ENCODE peak calls at places on chromosomes 7 and 10, in eight cellular contexts. One of them, this sample, is unnamed.

GRCh38 chr7:80263821-80264220 is 129.2 kb downstream of the GNAI1 start:
- DNase-seq in naive thymus-derived CD4-positive, alpha-beta T cell: no peak
- DNase-seq in pancreas: no peak
- DNase-seq in PC-3: no peak
- DNase-seq in GM23338: no peak
- DNase-seq in IMR-90: no peak
- DNase-seq in brain microvascular endothelial cell: no peak
- DNase-seq in sigmoid colon: no peak
- DNase-seq in this sample: no peak

GRCh38 chr7:128883622-128884549 is 21.2 kb downstream of the ATP6V1F start:
- DNase-seq in PC-3: peak
- DNase-seq in naive thymus-derived CD4-positive, alpha-beta T cell: peak
- DNase-seq in IMR-90: peak
- DNase-seq in sigmoid colon: peak
- DNase-seq in pancreas: peak
- DNase-seq in GM23338: peak
- DNase-seq in brain microvascular endothelial cell: peak
- DNase-seq in this sample: peak

GRCh38 chr10:59606551-59606961 is 103.1 kb downstream of the SLC16A9 start:
- DNase-seq in sigmoid colon: no peak
- DNase-seq in pancreas: no peak
- DNase-seq in GM23338: no peak
- DNase-seq in brain microvascular endothelial cell: peak
- DNase-seq in IMR-90: peak
- DNase-seq in PC-3: peak
- DNase-seq in naive thymus-derived CD4-positive, alpha-beta T cell: no peak
- DNase-seq in this sample: no peak

GRCh38 chr7:157585113-157585861 is 248.5 kb downstream of the DNAJB6 start:
- DNase-seq in GM23338: no peak
- DNase-seq in sigmoid colon: no peak
- DNase-seq in PC-3: no peak
- DNase-seq in brain microvascular endothelial cell: no peak
- DNase-seq in naive thymus-derived CD4-positive, alpha-beta T cell: no peak
- DNase-seq in IMR-90: no peak
- DNase-seq in pancreas: no peak
- DNase-seq in this sample: no peak

GRCh38 chr7:31073486-31074383 is 21.6 kb downstream of the ADCYAP1R1 start:
- DNase-seq in naive thymus-derived CD4-positive, alpha-beta T cell: no peak
- DNase-seq in brain microvascular endothelial cell: peak
- DNase-seq in GM23338: no peak
- DNase-seq in pancreas: no peak
- DNase-seq in sigmoid colon: peak
- DNase-seq in PC-3: peak
- DNase-seq in IMR-90: no peak
- DNase-seq in this sample: no peak

GRCh38 chr7:960269-960871 is 5.9 kb upstream of the ADAP1 start:
- DNase-seq in IMR-90: no peak
- DNase-seq in pancreas: no peak
- DNase-seq in PC-3: no peak
- DNase-seq in sigmoid colon: peak
- DNase-seq in GM23338: no peak
- DNase-seq in naive thymus-derived CD4-positive, alpha-beta T cell: no peak
- DNase-seq in brain microvascular endothelial cell: no peak
- DNase-seq in this sample: no peak

GRCh38 chr7:70568674-70569334 is 563.1 kb upstream of the GALNT17 start:
- DNase-seq in pancreas: peak
- DNase-seq in GM23338: no peak
- DNase-seq in sigmoid colon: no peak
- DNase-seq in brain microvascular endothelial cell: no peak
- DNase-seq in IMR-90: no peak
- DNase-seq in naive thymus-derived CD4-positive, alpha-beta T cell: no peak
- DNase-seq in PC-3: no peak
- DNase-seq in this sample: no peak

GRCh38 chr10:106636781-106637491 is 527.6 kb downstream of the SORCS1 start:
- DNase-seq in PC-3: no peak
- DNase-seq in GM23338: no peak
- DNase-seq in sigmoid colon: no peak
- DNase-seq in naive thymus-derived CD4-positive, alpha-beta T cell: no peak
- DNase-seq in IMR-90: no peak
- DNase-seq in pancreas: no peak
- DNase-seq in brain microvascular endothelial cell: no peak
- DNase-seq in this sample: no peak

GRCh38 chr7:94274828-94275227 is 119.9 kb upstream of the COL1A2 start:
- DNase-seq in naive thymus-derived CD4-positive, alpha-beta T cell: no peak
- DNase-seq in IMR-90: no peak
- DNase-seq in brain microvascular endothelial cell: no peak
- DNase-seq in PC-3: no peak
- DNase-seq in sigmoid colon: no peak
- DNase-seq in pancreas: no peak
- DNase-seq in GM23338: no peak
- DNase-seq in this sample: no peak

GRCh38 chr7:27160546-27161213 is 4.2 kb upstream of the HOXA7 start:
- DNase-seq in PC-3: peak
- DNase-seq in IMR-90: peak
- DNase-seq in naive thymus-derived CD4-positive, alpha-beta T cell: peak
- DNase-seq in brain microvascular endothelial cell: peak
- DNase-seq in GM23338: peak
- DNase-seq in pancreas: peak
- DNase-seq in sigmoid colon: peak
- DNase-seq in this sample: peak

GRCh38 chr7:27161214-27161720 is 4.1 kb downstream of the HOXA9 start:
- DNase-seq in brain microvascular endothelial cell: no peak
- DNase-seq in naive thymus-derived CD4-positive, alpha-beta T cell: no peak
- DNase-seq in PC-3: no peak
- DNase-seq in pancreas: no peak
- DNase-seq in GM23338: no peak
- DNase-seq in sigmoid colon: peak
- DNase-seq in IMR-90: no peak
- DNase-seq in this sample: peak

GRCh38 chr7:27159278-27160146 is 3.0 kb upstream of the HOXA7 start:
- DNase-seq in IMR-90: no peak
- DNase-seq in pancreas: no peak
- DNase-seq in PC-3: peak
- DNase-seq in sigmoid colon: peak
- DNase-seq in GM23338: no peak
- DNase-seq in brain microvascular endothelial cell: no peak
- DNase-seq in naive thymus-derived CD4-positive, alpha-beta T cell: no peak
- DNase-seq in this sample: no peak

GRCh38 chr7:27158436-27159277 is 2.2 kb upstream of the HOXA7 start:
- DNase-seq in pancreas: no peak
- DNase-seq in IMR-90: no peak
- DNase-seq in brain microvascular endothelial cell: no peak
- DNase-seq in naive thymus-derived CD4-positive, alpha-beta T cell: no peak
- DNase-seq in PC-3: peak
- DNase-seq in sigmoid colon: peak
- DNase-seq in GM23338: peak
- DNase-seq in this sample: no peak

DNA sequence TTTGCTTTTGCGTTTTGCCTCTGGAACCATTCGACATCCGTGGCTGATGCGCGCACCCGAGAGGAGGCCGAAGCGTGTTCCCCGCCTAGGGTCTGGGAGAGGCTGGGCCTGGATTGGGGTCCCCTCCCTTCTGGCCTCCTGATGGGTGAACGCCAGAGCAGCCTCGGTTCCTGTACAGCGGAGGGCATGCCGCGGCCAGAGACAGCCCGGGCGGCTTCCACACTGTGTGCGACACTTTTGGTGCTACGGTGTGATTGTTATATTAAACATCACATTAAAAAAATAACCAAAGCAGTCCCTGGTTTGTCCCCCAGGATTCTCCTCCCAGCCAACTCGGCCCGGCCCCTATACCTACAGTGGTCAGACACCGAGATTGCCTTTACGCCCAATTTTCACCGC is 3.7 kb upstream of the HOXA7 start:
- DNase-seq in pancreas: no peak
- DNase-seq in sigmoid colon: peak
- DNase-seq in PC-3: peak
- DNase-seq in brain microvascular endothelial cell: no peak
- DNase-seq in IMR-90: no peak
- DNase-seq in naive thymus-derived CD4-positive, alpha-beta T cell: no peak
- DNase-seq in GM23338: no peak
- DNase-seq in this sample: no peak
- H3K4me3 ChIP-seq in pancreas: peak
- H3K4me3 ChIP-seq in sigmoid colon: no peak
- H3K4me3 ChIP-seq in PC-3: peak
- H3K4me3 ChIP-seq in brain microvascular endothelial cell: no peak
- H3K4me3 ChIP-seq in IMR-90: no peak
- H3K4me3 ChIP-seq in naive thymus-derived CD4-positive, alpha-beta T cell: peak
- H3K4me3 ChIP-seq in GM23338: peak
- H3K4me3 ChIP-seq in this sample: peak

DNA sequence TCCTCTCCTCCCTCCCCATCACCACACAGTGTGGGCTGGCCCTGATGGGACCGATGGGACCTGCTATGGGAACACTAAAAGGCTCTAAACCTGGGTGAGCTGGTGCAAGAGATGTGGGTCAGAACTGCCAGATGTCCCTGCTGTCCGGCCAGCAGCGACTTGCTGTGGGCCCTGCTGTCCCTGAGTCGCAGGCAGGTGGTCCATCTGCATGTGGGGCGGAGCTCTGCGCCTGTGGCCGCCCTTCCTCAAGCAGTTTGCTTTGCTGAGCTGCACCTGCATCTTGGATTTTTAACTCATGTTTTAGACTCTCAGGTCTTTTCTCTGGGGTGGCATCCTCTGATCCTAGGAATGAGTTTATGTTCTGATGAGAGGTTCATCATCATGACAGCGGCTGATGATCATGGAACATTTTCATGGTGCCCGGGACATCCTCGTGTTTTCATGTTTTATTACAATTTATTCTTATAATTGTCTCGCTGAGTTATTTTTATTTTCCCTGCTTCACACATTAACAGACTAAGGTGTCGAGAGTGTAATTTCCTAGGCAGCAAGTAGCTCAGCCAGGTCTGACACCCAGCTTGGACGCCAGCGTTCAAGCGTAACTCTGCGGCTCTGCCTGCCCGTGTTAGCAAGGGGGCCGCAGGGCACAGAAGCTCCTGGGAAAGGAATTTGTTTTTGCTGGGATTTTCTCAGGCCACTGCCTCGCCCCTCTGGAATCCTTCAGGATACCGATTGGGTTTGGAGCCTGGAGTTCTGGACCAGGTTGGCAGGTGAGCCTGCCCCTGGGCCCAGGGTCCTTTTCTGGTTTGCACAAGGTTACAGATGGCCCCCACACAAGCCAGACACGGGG is 615.2 kb upstream of the FOXK1 start:
- DNase-seq in PC-3: no peak
- DNase-seq in GM23338: no peak
- DNase-seq in IMR-90: no peak
- DNase-seq in naive thymus-derived CD4-positive, alpha-beta T cell: no peak
- DNase-seq in brain microvascular endothelial cell: no peak
- DNase-seq in pancreas: no peak
- DNase-seq in sigmoid colon: no peak
- DNase-seq in this sample: no peak
- H3K4me3 ChIP-seq in PC-3: no peak
- H3K4me3 ChIP-seq in GM23338: no peak
- H3K4me3 ChIP-seq in IMR-90: no peak
- H3K4me3 ChIP-seq in naive thymus-derived CD4-positive, alpha-beta T cell: no peak
- H3K4me3 ChIP-seq in brain microvascular endothelial cell: no peak
- H3K4me3 ChIP-seq in pancreas: no peak
- H3K4me3 ChIP-seq in sigmoid colon: no peak
- H3K4me3 ChIP-seq in this sample: no peak

GRCh38 chr7:27176343-27176731 is 2.2 kb upstream of the HOXA10 start:
- DNase-seq in PC-3: no peak
- DNase-seq in pancreas: no peak
- DNase-seq in brain microvascular endothelial cell: no peak
- DNase-seq in IMR-90: no peak
- DNase-seq in naive thymus-derived CD4-positive, alpha-beta T cell: no peak
- DNase-seq in sigmoid colon: peak
- DNase-seq in GM23338: peak
- DNase-seq in this sample: peak
- H3K4me3 ChIP-seq in PC-3: peak
- H3K4me3 ChIP-seq in pancreas: no peak
- H3K4me3 ChIP-seq in brain microvascular endothelial cell: no peak
- H3K4me3 ChIP-seq in IMR-90: no peak
- H3K4me3 ChIP-seq in naive thymus-derived CD4-positive, alpha-beta T cell: no peak
- H3K4me3 ChIP-seq in sigmoid colon: peak
- H3K4me3 ChIP-seq in GM23338: no peak
- H3K4me3 ChIP-seq in this sample: peak

GRCh38 chr7:14837216-14837615 is 65.3 kb downstream of the DGKB start:
- DNase-seq in GM23338: no peak
- DNase-seq in pancreas: no peak
- DNase-seq in PC-3: peak
- DNase-seq in sigmoid colon: no peak
- DNase-seq in naive thymus-derived CD4-positive, alpha-beta T cell: no peak
- DNase-seq in brain microvascular endothelial cell: no peak
- DNase-seq in IMR-90: no peak
- DNase-seq in this sample: no peak
- H3K4me3 ChIP-seq in GM23338: no peak
- H3K4me3 ChIP-seq in pancreas: no peak
- H3K4me3 ChIP-seq in PC-3: no peak
- H3K4me3 ChIP-seq in sigmoid colon: no peak
- H3K4me3 ChIP-seq in naive thymus-derived CD4-positive, alpha-beta T cell: no peak
- H3K4me3 ChIP-seq in brain microvascular endothelial cell: no peak
- H3K4me3 ChIP-seq in IMR-90: no peak
- H3K4me3 ChIP-seq in this sample: no peak

GRCh38 chr10:123997486-123998196 is 95.8 kb downstream of the CHST15 start:
- DNase-seq in sigmoid colon: peak
- DNase-seq in naive thymus-derived CD4-positive, alpha-beta T cell: no peak
- DNase-seq in pancreas: no peak
- DNase-seq in IMR-90: peak
- DNase-seq in brain microvascular endothelial cell: peak
- DNase-seq in PC-3: peak
- DNase-seq in GM23338: no peak
- DNase-seq in this sample: peak
- H3K4me3 ChIP-seq in sigmoid colon: no peak
- H3K4me3 ChIP-seq in naive thymus-derived CD4-positive, alpha-beta T cell: no peak
- H3K4me3 ChIP-seq in pancreas: no peak
- H3K4me3 ChIP-seq in IMR-90: no peak
- H3K4me3 ChIP-seq in brain microvascular endothelial cell: no peak
- H3K4me3 ChIP-seq in PC-3: no peak
- H3K4me3 ChIP-seq in GM23338: no peak
- H3K4me3 ChIP-seq in this sample: no peak

DNA sequence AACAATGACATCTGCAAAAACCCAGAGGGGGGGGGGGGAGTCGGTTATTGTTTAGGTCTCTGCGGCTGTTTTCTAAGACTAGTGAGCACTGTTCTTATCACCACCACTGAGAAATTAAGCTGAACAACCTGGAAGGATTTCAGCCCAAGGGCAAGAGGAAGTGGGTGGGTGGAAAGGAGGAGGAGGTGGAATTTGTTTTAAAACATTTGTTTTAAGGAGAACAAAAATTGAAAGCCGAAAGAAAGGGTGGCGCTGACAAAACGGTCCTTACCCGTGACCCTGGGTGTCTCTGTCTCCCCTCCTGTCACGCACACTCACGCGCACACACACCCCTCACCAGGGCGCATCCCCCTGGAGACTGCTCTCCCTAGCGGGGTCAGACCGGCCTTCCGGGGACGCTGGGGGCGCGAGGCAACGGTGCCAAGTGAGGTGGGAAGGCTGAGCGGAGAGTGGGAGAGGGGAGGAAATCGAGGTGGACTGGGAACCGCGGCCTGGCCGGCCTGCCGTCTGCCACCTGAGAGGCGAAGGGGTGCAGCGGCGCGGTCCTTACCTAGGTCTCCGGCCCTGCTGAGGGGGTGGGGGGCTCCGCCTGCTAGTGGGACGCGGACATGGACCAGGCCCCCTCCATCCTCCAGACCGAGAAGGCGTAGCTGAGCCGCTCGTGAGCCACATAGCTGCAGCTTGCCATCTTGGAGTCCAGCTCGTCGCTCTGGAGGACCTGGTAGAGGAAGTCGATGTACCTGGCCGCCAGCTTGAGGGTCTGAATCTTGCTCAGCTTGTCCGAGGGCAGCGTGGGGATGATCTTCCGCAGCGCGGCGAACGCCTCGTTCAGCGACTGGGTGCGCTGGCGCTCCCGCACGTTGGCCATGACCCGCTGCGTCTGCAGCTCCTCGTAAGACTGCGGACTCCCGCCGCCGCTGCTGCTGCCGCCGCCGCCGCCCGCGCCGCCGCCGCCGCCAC is 1.0 kb downstream of the TWIST1 start:
- DNase-seq in sigmoid colon: peak
- DNase-seq in IMR-90: peak
- DNase-seq in PC-3: peak
- DNase-seq in pancreas: no peak
- DNase-seq in brain microvascular endothelial cell: peak
- DNase-seq in naive thymus-derived CD4-positive, alpha-beta T cell: no peak
- DNase-seq in GM23338: peak
- DNase-seq in this sample: peak
- H3K4me3 ChIP-seq in sigmoid colon: peak
- H3K4me3 ChIP-seq in IMR-90: peak
- H3K4me3 ChIP-seq in PC-3: peak
- H3K4me3 ChIP-seq in pancreas: peak
- H3K4me3 ChIP-seq in brain microvascular endothelial cell: peak
- H3K4me3 ChIP-seq in naive thymus-derived CD4-positive, alpha-beta T cell: no peak
- H3K4me3 ChIP-seq in GM23338: peak
- H3K4me3 ChIP-seq in this sample: peak